ENCODE peak calls at places on chromosome 17, in seven cellular contexts. O, A, D, U, S, Y and T are unnamed samples.

GRCh38 chr17:72162569-72162968 is 41.7 kb downstream of the SOX9 start:
- DNase-seq in D (no peak), A (no peak), O (no peak), U (no peak), S (no peak), Y (no peak), T (no peak)

GRCh38 chr17:58575511-58575910 is 61.1 kb upstream of the MTMR4 start:
- DNase-seq in A (peak; percentile 84), Y (peak; percentile 64), S (peak; percentile 28), D (peak; percentile 74), O (no peak), U (peak; percentile 67), T (no peak)

GRCh38 chr17:59501690-59502089 is 63.7 kb upstream of the DHX40 start:
- DNase-seq in Y (no peak), A (no peak), U (no peak), D (no peak), O (no peak), S (no peak), T (no peak)

GRCh38 chr17:39665642-39666221 is 583 bp downstream of the TCAP start:
- DNase-seq in O (no peak), U (no peak), A (no peak), D (no peak), S (no peak), Y (no peak), T (peak; percentile 74)

GRCh38 chr17:1006054-1006453 is 9.1 kb downstream of the TIMM22 start:
- DNase-seq in D (no peak), S (no peak), A (no peak), U (no peak), Y (no peak), O (no peak), T (peak; percentile 71)

GRCh38 chr17:57938061-57938502 is 17.1 kb downstream of the CUEDC1 start:
- DNase-seq in Y (no peak), U (no peak), D (no peak), A (no peak), O (no peak), S (no peak), T (no peak)

GRCh38 chr17:79619196-79619595 is 8.3 kb upstream of the RBFOX3 start:
- DNase-seq in O (no peak), U (no peak), Y (no peak), D (no peak), S (no peak), A (no peak), T (peak; percentile 50)

GRCh38 chr17:80986046-80986445 is 5.6 kb upstream of the CHMP6 start:
- DNase-seq in D (no peak), U (no peak), Y (no peak), O (no peak), A (no peak), S (no peak), T (no peak)

GRCh38 chr17:57379237-57380054 is 123.1 kb downstream of the MSI2 start:
- DNase-seq in D (peak; percentile 78), A (no peak), U (peak; percentile 58), O (no peak), S (peak; percentile 67), Y (peak; percentile 12), T (peak; percentile 66)

GRCh38 chr17:48814504-48814903 is 2.5 kb downstream of the TTLL6 start:
- DNase-seq in Y (peak; percentile 37), O (peak; percentile 63), S (peak; percentile 53), D (peak; percentile 63), U (peak; percentile 51), A (no peak), T (peak; percentile 91)

GRCh38 chr17:77825621-77826020 is 132.9 kb upstream of the TNRC6C start:
- DNase-seq in D (no peak), Y (no peak), S (no peak), O (no peak), A (no peak), U (no peak), T (no peak)

GRCh38 chr17:44269118-44269794 is 1.3 kb upstream of the SLC4A1 start:
- DNase-seq in D (no peak), A (no peak), U (no peak), O (no peak), Y (no peak), S (no peak), T (peak; percentile 50)

GRCh38 chr17:56099649-56100048 is 53.6 kb upstream of the ANKFN1 start:
- DNase-seq in S (no peak), A (no peak), U (no peak), O (no peak), Y (peak; percentile 8), D (no peak), T (no peak)

GRCh38 chr17:50203589-50204345 is 2.3 kb upstream of the COL1A1 start:
- DNase-seq in S (no peak), O (no peak), D (peak; percentile 89), A (no peak), U (peak; percentile 78), Y (peak; percentile 96), T (peak; percentile 51)
- H3K4me3 ChIP-seq in S (no peak overlapping the region), O (no peak overlapping the region), D (no peak overlapping the region), A (no peak overlapping the region), U (no peak overlapping the region), Y (no peak overlapping the region), T (no peak overlapping the region)

DNA sequence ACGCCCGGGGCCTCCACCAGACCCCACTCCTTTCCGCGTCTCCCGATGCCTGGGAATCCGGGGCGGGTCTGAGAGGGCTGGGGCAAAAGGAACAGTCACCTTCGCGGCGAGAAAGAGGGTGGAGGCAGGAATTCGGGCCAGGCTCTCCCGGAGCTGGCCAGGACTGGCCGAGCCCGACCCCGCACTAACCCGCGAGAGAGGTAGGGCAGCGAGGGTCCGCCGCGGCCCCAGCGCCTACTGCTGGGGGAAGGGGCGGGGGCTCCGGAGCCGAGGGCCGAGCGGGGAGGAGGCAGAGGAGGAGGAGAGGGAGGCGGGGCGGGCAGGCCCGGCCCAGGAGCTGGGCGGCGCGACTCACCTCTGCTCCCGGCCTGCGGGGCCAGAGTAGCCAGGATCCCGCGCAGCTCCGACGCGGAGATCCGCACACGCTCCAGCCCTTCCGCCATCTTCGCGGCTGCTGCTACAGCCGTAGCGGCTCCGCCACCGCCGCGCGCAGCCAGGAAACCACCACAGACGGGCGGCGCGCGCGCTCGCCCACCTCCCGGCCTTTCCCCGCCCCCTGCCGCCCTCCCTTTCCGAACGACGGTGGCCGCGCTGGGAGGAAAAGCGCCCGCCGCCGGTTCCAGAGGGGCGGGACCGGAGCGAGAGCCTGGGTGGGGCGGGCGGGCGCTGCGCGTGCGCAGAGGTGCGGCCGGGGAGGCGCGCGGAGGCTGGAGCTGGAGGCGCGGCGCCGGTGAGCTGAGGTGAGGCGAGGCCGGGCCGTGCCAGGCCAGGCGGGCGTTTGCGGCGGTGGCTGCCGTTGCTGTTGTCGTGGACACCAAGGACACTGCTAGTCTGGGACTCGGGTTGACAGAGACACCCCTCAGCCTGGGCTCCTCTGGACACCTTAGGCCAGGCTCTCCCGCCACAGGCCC is at the start of the genes SMG6 and SRR:
- DNase-seq in A (peak; percentile 92), D (peak; percentile 93), S (peak; percentile 88), O (peak; percentile 86), Y (peak; percentile 75), U (peak; percentile 84), T (peak; percentile 100)
- H3K27me3 ChIP-seq in A (no peaks in the 10 kb centered on the region), D (no peaks in the 10 kb centered on the region), S (no peaks in the 10 kb centered on the region), O (no peaks in the 10 kb centered on the region), Y (no peaks in the 10 kb centered on the region), U (no peaks in the 10 kb centered on the region), T (no peaks in the 10 kb centered on the region)

DNA sequence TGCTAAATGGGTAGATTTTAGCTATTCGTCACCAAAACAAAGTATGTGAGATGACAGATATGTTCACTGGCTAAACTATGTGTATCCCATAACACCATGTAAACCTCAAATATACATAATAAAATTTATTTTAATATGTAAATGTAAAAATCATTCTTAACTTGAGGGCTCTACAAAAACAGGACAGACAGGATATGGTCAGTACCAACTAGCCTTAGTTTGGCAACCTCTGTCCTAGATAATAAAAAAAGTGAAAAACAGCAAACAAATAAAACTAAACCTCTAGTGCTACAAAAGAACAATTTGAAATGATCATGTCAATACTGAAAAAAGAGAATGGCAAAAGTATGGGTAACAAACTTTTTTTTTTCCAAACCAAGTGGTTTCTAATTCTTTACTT is 33.8 kb downstream of the NCOR1 start:
- DNase-seq in Y (no peak), A (no peak), S (no peak), U (no peak), O (no peak), D (no peak), T (no peak)
- H3K4me3 ChIP-seq in Y (no peak overlapping the region), A (no peak overlapping the region), S (no peak overlapping the region), U (no peak overlapping the region), O (no peak overlapping the region), D (no peak overlapping the region), T (no peak overlapping the region)

GRCh38 chr17:6299275-6299674 is 135.6 kb downstream of the AIPL1 start:
- DNase-seq in U (no peak), D (no peak), Y (no peak), S (no peak), O (no peak), A (peak; percentile 48), T (no peak)
- H3K27me3 ChIP-seq in U (no peaks in the 10 kb centered on the region), D (no peaks in the 10 kb centered on the region), Y (no peaks in the 10 kb centered on the region), S (no peaks in the 10 kb centered on the region), O (no peaks in the 10 kb centered on the region), A (no peaks in the 10 kb centered on the region), T (no peaks in the 10 kb centered on the region)

GRCh38 chr17:2723505-2723996 is 12.0 kb upstream of the CLUH start:
- DNase-seq in U (no peak), S (no peak), O (no peak), D (no peak), Y (no peak), A (no peak), T (no peak)

GRCh38 chr17:2721603-2722002 is 10.0 kb upstream of the CLUH start:
- DNase-seq in O (no peak), S (no peak), Y (no peak), U (no peak), A (peak; percentile 51), D (no peak), T (no peak)

GRCh38 chr17:2722611-2723010 is 11.0 kb upstream of the CLUH start:
- DNase-seq in O (no peak), D (no peak), A (no peak), U (no peak), Y (no peak), S (no peak), T (peak; percentile 67)

GRCh38 chr17:2723997-2724782 is 12.6 kb upstream of the CLUH start:
- DNase-seq in U (no peak), O (no peak), D (no peak), Y (no peak), S (no peak), A (no peak), T (peak; percentile 96)

DNA sequence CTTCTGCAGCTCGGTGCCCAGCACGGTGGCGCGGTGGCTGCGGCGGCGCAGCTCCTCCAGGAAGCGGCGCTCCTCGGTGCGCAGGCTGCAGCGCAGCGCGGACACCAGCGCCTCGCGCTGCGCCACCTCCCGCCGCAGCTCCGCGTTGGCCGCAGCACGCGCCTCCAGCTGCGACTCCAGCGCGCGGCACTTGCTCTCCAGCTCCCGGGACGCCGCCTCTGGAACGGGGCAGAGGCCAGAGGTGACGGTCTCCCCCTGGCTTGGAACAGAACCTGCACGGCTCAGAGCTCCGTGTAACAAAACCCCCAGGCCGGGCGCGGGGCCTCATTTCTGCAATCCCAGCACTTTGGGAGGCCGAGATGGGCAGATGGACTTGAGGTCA is 13.2 kb upstream of the CLUH start:
- DNase-seq in U (peak; percentile 25), S (peak; percentile 19), Y (peak; percentile 26), A (peak; percentile 46), D (peak; percentile 48), O (no peak), T (peak; percentile 94)
- H3K4me3 ChIP-seq in U (no peak overlapping the region), S (no peak overlapping the region), Y (peak overlapping the region; percentile 17), A (no peak overlapping the region), D (no peak overlapping the region), O (peak overlapping the region; percentile 49), T (peak overlapping the region; percentile 28)